ENCODE peak calls at places on chromosomes 4 and X, in ten cellular contexts. B is hippocampal formation; I is fibroblast of the conjunctiva; A is endodermal cell; D is H7; Q is stimulated activated CD4-positive, alpha-beta T cell treated with anti-CD3 and anti-CD28 coated beads, Interleukin-1b, Interleukin-23, amount 100 ng/mL, for 24 hours; M is bronchial epithelial cell; E is H9; X is activated CD4-positive, alpha-beta T cell treated with anti-CD3 and anti-CD28 coated beads for 48 hours; F is Ammon's horn. L is an unnamed sample.

GRCh38 chr4:184734758-184735157 is 862 bp upstream of the CENPU start:
- DNase-seq in B (no peak), I (no peak), A (no peak), D (no peak), Q (no peak), M (no peak), E (no peak), X (no peak), F (no peak), L (no peak)

GRCh38 chr4:156158747-156159146 is 205.1 kb upstream of the CTSO start:
- DNase-seq in B (no peak), I (no peak), A (no peak), D (no peak), Q (no peak), M (no peak), E (no peak), X (no peak), F (no peak), L (no peak)

GRCh38 chr4:101419324-101420135 is 72.2 kb upstream of the PPP3CA start:
- DNase-seq in B (no peak), I (no peak), A (no peak), D (no peak), Q (no peak), M (peak), E (no peak), X (no peak), F (no peak), L (no peak)

GRCh38 chrX:14032383-14032782 is 2.7 kb upstream of the GEMIN8 start:
- DNase-seq in B (no peak), I (peak), A (peak), D (peak), Q (peak), M (peak), E (no peak), X (peak), F (peak), L (no peak)

GRCh38 chrX:47649302-47649701 is 1.1 kb downstream of the ELK1 start:
- DNase-seq in B (no peak), I (no peak), A (no peak), D (no peak), Q (no peak), M (no peak), E (no peak), X (no peak), F (no peak), L (peak)

GRCh38 chrX:150062292-150063137 is 124.2 kb upstream of the EOLA2 start:
- DNase-seq in B (no peak), I (peak), A (no peak), D (no peak), Q (no peak), M (peak), E (no peak), X (no peak), F (no peak), L (no peak)

GRCh38 chr4:53592686-53593641 is 1.7 kb upstream of the LNX1 start:
- DNase-seq in B (no peak), I (no peak), A (peak), D (peak), Q (no peak), M (peak), E (peak), X (no peak), F (no peak), L (peak)

GRCh38 chr4:101774807-101775206 is 15.7 kb upstream of the BANK1 start:
- DNase-seq in B (no peak), I (peak), A (no peak), D (no peak), Q (no peak), M (peak), E (no peak), X (no peak), F (no peak), L (no peak)

GRCh38 chrX:40434947-40435346 is 145.8 kb upstream of the ATP6AP2 start:
- DNase-seq in B (peak), I (no peak), A (peak), D (peak), Q (no peak), M (no peak), E (peak), X (no peak), F (peak), L (peak)

GRCh38 chr4:177064116-177064515 is 245.6 kb upstream of the NEIL3 start:
- DNase-seq in B (no peak), I (no peak), A (no peak), D (no peak), Q (no peak), M (no peak), E (no peak), X (no peak), F (no peak), L (no peak)

GRCh38 chrX:41333744-41333993 is 293 bp upstream of the DDX3X start:
- DNase-seq in B (no peak), I (peak), A (no peak), D (no peak), Q (peak), M (peak), E (no peak), X (peak), F (no peak), L (no peak)

GRCh38 chr4:114494257-114494803 is 104.3 kb upstream of the UGT8 start:
- DNase-seq in B (no peak), I (no peak), A (peak), D (no peak), Q (no peak), M (peak), E (peak), X (no peak), F (no peak), L (no peak)

GRCh38 chr4:48342559-48342878 is 1.2 kb downstream of the SLAIN2 start:
- DNase-seq in B (no peak), I (no peak), A (no peak), D (peak), Q (no peak), M (no peak), E (no peak), X (no peak), F (peak), L (no peak)

GRCh38 chr4:130214268-130214667 is 1118.3 kb downstream of the C4orf33 start:
- DNase-seq in B (no peak), I (no peak), A (no peak), D (no peak), Q (no peak), M (no peak), E (no peak), X (no peak), F (no peak), L (no peak)

GRCh38 chr4:16573744-16574143 is 324.7 kb downstream of the LDB2 start:
- DNase-seq in B (peak), I (peak), A (no peak), D (no peak), Q (no peak), M (no peak), E (no peak), X (no peak), F (no peak), L (no peak)

GRCh38 chr4:156762851-156763250 is 208.7 kb downstream of the PDGFC start:
- DNase-seq in B (no peak), I (no peak), A (no peak), D (no peak), Q (no peak), M (no peak), E (no peak), X (no peak), F (no peak), L (peak)

GRCh38 chrX:63434665-63435064 is 83.5 kb upstream of the SPIN4 start:
- DNase-seq in B (no peak), I (no peak), A (peak), D (no peak), Q (no peak), M (peak), E (peak), X (no peak), F (no peak), L (peak)